ENCODE peak calls at places on chromosomes 4 and X, in nine cellular contexts. O is CD8-positive, alpha-beta T cell; F is NCI-H774; H is NCI-H1092; I is stromal cell of bone marrow; R is body of pancreas; B is T1000; Z is astrocyte of the hippocampus; X is stimulated activated CD8-positive, alpha-beta memory T cell treated with anti-CD3 and anti-CD28 coated beads, Interleukin-15, amount 100 ng/mL, for 24 hours. U is an unnamed sample.

GRCh38 chrX:19636989-19637388 is 121.7 kb upstream of the MAP3K15 start:
- DNase-seq in O (no peak), F (no peak), H (no peak), I (no peak), R (no peak), B (no peak), Z (no peak), X (no peak), U (no peak)

GRCh38 chrX:47384502-47384901 is 14.1 kb downstream of the ZNF157 start:
- DNase-seq in O (peak; percentile 59), F (peak; percentile 23), H (peak; percentile 63), I (no peak), R (peak; percentile 75), B (no peak), Z (peak; percentile 73), X (peak; percentile 21), U (peak; percentile 76)

GRCh38 chrX:101287402-101287801 is 3.7 kb downstream of the TAF7L start:
- DNase-seq in O (no peak), F (no peak), H (peak; percentile 1), I (peak; percentile 28), R (peak; percentile 1), B (no peak), Z (peak; percentile 56), X (no peak), U (peak; percentile 2)

GRCh38 chr4:56976878-56977320 is 507 bp downstream of the NOA1 start:
- DNase-seq in O (peak; percentile 17), F (peak; percentile 14), H (peak; percentile 9), I (no peak), R (peak; percentile 83), B (no peak), Z (no peak), X (peak; percentile 18), U (peak; percentile 47)

GRCh38 chr4:165583341-165583740 is 204.5 kb downstream of the CPE start:
- DNase-seq in O (no peak), F (no peak), H (no peak), I (no peak), R (no peak), B (no peak), Z (no peak), X (no peak), U (no peak)

GRCh38 chrX:33014949-33015348 is 196.4 kb downstream of the DMD start:
- DNase-seq in O (no peak), F (no peak), H (no peak), I (no peak), R (no peak), B (no peak), Z (no peak), X (no peak), U (no peak)

GRCh38 chr4:66376921-66377320 is 706.6 kb upstream of the EPHA5 start:
- DNase-seq in O (no peak), F (no peak), H (no peak), I (no peak), R (no peak), B (no peak), Z (no peak), X (no peak), U (no peak)

GRCh38 chrX:118189628-118190027 is 73.0 kb upstream of the KLHL13 start:
- DNase-seq in O (no peak), F (peak; percentile 54), H (peak; percentile 40), I (no peak), R (peak; percentile 61), B (no peak), Z (no peak), X (no peak), U (no peak)

GRCh38 chr4:36310793-36311192 is 29.4 kb downstream of the DTHD1 start:
- DNase-seq in O (no peak), F (no peak), H (no peak), I (no peak), R (peak; percentile 46), B (no peak), Z (no peak), X (no peak), U (peak; percentile 4)

GRCh38 chr4:82217986-82218715 is 155.6 kb downstream of the HNRNPD start:
- DNase-seq in O (no peak), F (no peak), H (no peak), I (no peak), R (no peak), B (no peak), Z (peak; percentile 17), X (no peak), U (no peak)

GRCh38 chr4:184548651-184549341 is 74.4 kb upstream of the IRF2 start:
- DNase-seq in O (no peak), F (no peak), H (no peak), I (no peak), R (no peak), B (no peak), Z (no peak), X (no peak), U (no peak)

GRCh38 chr4:60865238-60865637 is 334.9 kb upstream of the ADGRL3 start:
- DNase-seq in O (no peak), F (no peak), H (no peak), I (no peak), R (no peak), B (no peak), Z (no peak), X (no peak), U (peak; percentile 24)

GRCh38 chrX:38999967-39000745 is 198.9 kb downstream of the MID1IP1 start:
- DNase-seq in O (no peak), F (no peak), H (no peak), I (no peak), R (no peak), B (no peak), Z (no peak), X (no peak), U (no peak)

GRCh38 chr4:6263541-6264540 is 5.8 kb upstream of the WFS1 start:
- DNase-seq in O (no peak), F (no peak), H (peak; percentile 23), I (no peak), R (peak; percentile 56), B (no peak), Z (peak; percentile 65), X (no peak), U (no peak)

GRCh38 chr4:156591679-156592078 is 379.9 kb downstream of the PDGFC start:
- DNase-seq in O (no peak), F (no peak), H (no peak), I (no peak), R (no peak), B (no peak), Z (no peak), X (no peak), U (no peak)

GRCh38 chr4:116362603-116363002 is 722.8 kb downstream of the TRAM1L1 start:
- DNase-seq in O (no peak), F (no peak), H (no peak), I (no peak), R (no peak), B (no peak), Z (no peak), X (no peak), U (no peak)

GRCh38 chrX:68659385-68659784 is 11.9 kb downstream of the STARD8 start:
- DNase-seq in O (no peak), F (no peak), H (no peak), I (no peak), R (peak; percentile 6), B (no peak), Z (no peak), X (no peak), U (no peak)

GRCh38 chr4:155973639-155974475 is 20.2 kb upstream of the CTSO start:
- DNase-seq in O (no peak), F (no peak), H (no peak), I (no peak), R (no peak), B (no peak), Z (peak; percentile 80), X (no peak), U (no peak)

GRCh38 chr4:107896158-107896645 is 35.1 kb upstream of the CYP2U1 start:
- DNase-seq in O (no peak), F (no peak), H (no peak), I (peak; percentile 85), R (peak; percentile 20), B (peak; percentile 52), Z (peak; percentile 95), X (no peak), U (no peak)

GRCh38 chr4:3225946-3226345 is 23.0 kb upstream of the MSANTD1 start:
- DNase-seq in O (no peak), F (no peak), H (no peak), I (no peak), R (no peak), B (no peak), Z (no peak), X (no peak), U (no peak)

GRCh38 chr4:153934689-153935017 is 145.8 kb upstream of the SFRP2 start:
- DNase-seq in O (no peak), F (no peak), H (no peak), I (no peak), R (no peak), B (no peak), Z (no peak), X (no peak), U (no peak)

GRCh38 chr4:105241456-105241855 is 94.8 kb downstream of the TET2 start:
- DNase-seq in O (no peak), F (no peak), H (peak; percentile 35), I (no peak), R (peak; percentile 22), B (no peak), Z (peak; percentile 59), X (no peak), U (peak; percentile 52)

GRCh38 chr4:177483271-177483670 is 41.0 kb upstream of the AGA start:
- DNase-seq in O (no peak), F (no peak), H (no peak), I (no peak), R (no peak), B (no peak), Z (no peak), X (no peak), U (no peak)

GRCh38 chr4:170938588-170938987 is 848.8 kb upstream of the AADAT start:
- DNase-seq in O (no peak), F (no peak), H (no peak), I (no peak), R (no peak), B (no peak), Z (no peak), X (no peak), U (no peak)

GRCh38 chr4:109077486-109077885 is 225.0 kb downstream of the COL25A1 start:
- DNase-seq in O (no peak), F (no peak), H (no peak), I (no peak), R (no peak), B (no peak), Z (no peak), X (no peak), U (no peak)

GRCh38 chr4:172892300-172892699 is 276.3 kb upstream of the GALNT7 start:
- DNase-seq in O (no peak), F (no peak), H (no peak), I (no peak), R (no peak), B (no peak), Z (no peak), X (no peak), U (no peak)

GRCh38 chr4:173243321-173243720 is 74.7 kb downstream of the GALNT7 start:
- DNase-seq in O (no peak), F (no peak), H (no peak), I (peak; percentile 82), R (no peak), B (no peak), Z (peak; percentile 54), X (no peak), U (no peak)

GRCh38 chrX:44343412-44343942 is at the start of gene EFHC2:
- DNase-seq in O (peak; percentile 26), F (no peak), H (no peak), I (peak; percentile 8), R (peak; percentile 36), B (no peak), Z (peak; percentile 51), X (peak; percentile 4), U (no peak)

GRCh38 chrX:72634321-72634720 is 61.7 kb upstream of the HDAC8 start:
- DNase-seq in O (no peak), F (no peak), H (no peak), I (no peak), R (no peak), B (no peak), Z (no peak), X (no peak), U (no peak)